ENCODE peak calls at places on chromosomes 11 and 22, in five cellular contexts. One of them, this sample, is unnamed.
A peak's percentile ranks its signal among the peaks of the same experiment; 100 is the strongest.

GRCh38 chr22:45628508-45628907 is 43.1 kb upstream of the ATXN10 start:
- DNase-seq in tibial artery: no peak
- DNase-seq in foreskin keratinocyte: no peak
- DNase-seq in HFFc6: no peak
- DNase-seq in upper lobe of left lung: no peak
- DNase-seq in this sample: no peak

GRCh38 chr11:10920205-10920604 is 62.4 kb upstream of the ZBED5 start:
- DNase-seq in tibial artery: no peak
- DNase-seq in foreskin keratinocyte: no peak
- DNase-seq in HFFc6: peak; percentile 51
- DNase-seq in upper lobe of left lung: no peak
- DNase-seq in this sample: no peak

GRCh38 chr11:98143661-98144060 is 877.1 kb upstream of the CNTN5 start:
- DNase-seq in tibial artery: no peak
- DNase-seq in foreskin keratinocyte: no peak
- DNase-seq in HFFc6: no peak
- DNase-seq in upper lobe of left lung: no peak
- DNase-seq in this sample: no peak

GRCh38 chr11:47399860-47400812 is 8.3 kb upstream of the SLC39A13 start:
- DNase-seq in tibial artery: peak; percentile 19
- DNase-seq in foreskin keratinocyte: no peak
- DNase-seq in HFFc6: no peak
- DNase-seq in upper lobe of left lung: peak; percentile 89
- DNase-seq in this sample: peak; percentile 81

GRCh38 chr11:65931773-65932557 is 12.7 kb downstream of the DRAP1 start:
- DNase-seq in tibial artery: no peak
- DNase-seq in foreskin keratinocyte: no peak
- DNase-seq in HFFc6: no peak
- DNase-seq in upper lobe of left lung: no peak
- DNase-seq in this sample: no peak

GRCh38 chr11:93997741-93998140 is 23.4 kb upstream of the HEPHL1 start:
- DNase-seq in tibial artery: no peak
- DNase-seq in foreskin keratinocyte: peak; percentile 50
- DNase-seq in HFFc6: no peak
- DNase-seq in upper lobe of left lung: no peak
- DNase-seq in this sample: no peak

GRCh38 chr22:46795140-46795539 is 32.7 kb downstream of the TBC1D22A start:
- DNase-seq in tibial artery: no peak
- DNase-seq in foreskin keratinocyte: no peak
- DNase-seq in HFFc6: no peak
- DNase-seq in upper lobe of left lung: no peak
- DNase-seq in this sample: no peak

GRCh38 chr11:46114378-46114777 is 6.9 kb downstream of the PHF21A start:
- DNase-seq in tibial artery: no peak
- DNase-seq in foreskin keratinocyte: no peak
- DNase-seq in HFFc6: no peak
- DNase-seq in upper lobe of left lung: no peak
- DNase-seq in this sample: no peak

GRCh38 chr11:68690671-68691401 is 6.5 kb downstream of the GAL start:
- DNase-seq in tibial artery: no peak
- DNase-seq in foreskin keratinocyte: no peak
- DNase-seq in HFFc6: no peak
- DNase-seq in upper lobe of left lung: no peak
- DNase-seq in this sample: no peak

GRCh38 chr11:123580557-123581275 is 73.7 kb downstream of the SCN3B start:
- DNase-seq in tibial artery: peak; percentile 27
- DNase-seq in foreskin keratinocyte: peak; percentile 37
- DNase-seq in HFFc6: peak; percentile 32
- DNase-seq in upper lobe of left lung: peak; percentile 87
- DNase-seq in this sample: peak; percentile 90

GRCh38 chr22:38416621-38417251 is 38.3 kb downstream of the KCNJ4 start:
- DNase-seq in tibial artery: no peak
- DNase-seq in foreskin keratinocyte: no peak
- DNase-seq in HFFc6: no peak
- DNase-seq in upper lobe of left lung: no peak
- DNase-seq in this sample: no peak

GRCh38 chr11:12223771-12224536 is 113.6 kb downstream of the MICAL2 start:
- DNase-seq in tibial artery: no peak
- DNase-seq in foreskin keratinocyte: peak; percentile 38
- DNase-seq in HFFc6: no peak
- DNase-seq in upper lobe of left lung: no peak
- DNase-seq in this sample: no peak

GRCh38 chr22:41830174-41830573 is 2.7 kb upstream of the SREBF2 start:
- DNase-seq in tibial artery: no peak
- DNase-seq in foreskin keratinocyte: no peak
- DNase-seq in HFFc6: no peak
- DNase-seq in upper lobe of left lung: no peak
- DNase-seq in this sample: no peak

GRCh38 chr22:27317961-27318360 is 483.6 kb downstream of the MN1 start:
- DNase-seq in tibial artery: no peak
- DNase-seq in foreskin keratinocyte: peak; percentile 28
- DNase-seq in HFFc6: no peak
- DNase-seq in upper lobe of left lung: no peak
- DNase-seq in this sample: no peak

GRCh38 chr11:121095561-121095960 is 5.5 kb upstream of the TECTA start:
- DNase-seq in tibial artery: no peak
- DNase-seq in foreskin keratinocyte: peak; percentile 71
- DNase-seq in HFFc6: no peak
- DNase-seq in upper lobe of left lung: no peak
- DNase-seq in this sample: no peak

GRCh38 chr11:7495997-7496545 is 10.8 kb downstream of the OLFML1 start:
- DNase-seq in tibial artery: no peak
- DNase-seq in foreskin keratinocyte: no peak
- DNase-seq in HFFc6: no peak
- DNase-seq in upper lobe of left lung: no peak
- DNase-seq in this sample: peak; percentile 47

GRCh38 chr11:86696004-86696403 is 23.6 kb upstream of the ME3 start:
- DNase-seq in tibial artery: no peak
- DNase-seq in foreskin keratinocyte: peak; percentile 88
- DNase-seq in HFFc6: peak; percentile 94
- DNase-seq in upper lobe of left lung: no peak
- DNase-seq in this sample: no peak

DNA sequence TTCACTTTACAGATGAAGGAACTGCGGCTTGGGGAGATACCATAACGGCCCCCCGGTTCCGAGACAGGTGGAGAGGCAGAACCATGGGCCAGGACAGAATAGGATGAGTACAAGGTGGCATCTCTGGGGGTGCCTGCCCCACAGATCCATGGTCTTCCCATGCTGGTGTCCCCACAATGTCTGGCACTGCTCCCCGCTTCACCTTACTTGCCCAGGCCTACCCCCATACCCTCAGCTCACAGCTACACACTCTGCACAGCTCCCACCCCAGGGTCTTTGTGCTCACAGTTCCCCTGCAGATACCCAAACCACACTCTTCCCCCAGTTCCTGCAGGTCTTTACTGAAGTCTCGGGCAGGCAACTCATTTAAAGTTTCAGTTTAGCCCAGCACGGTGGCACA is 11.4 kb upstream of the DGCR8 start:
- DNase-seq in tibial artery: no peak
- DNase-seq in foreskin keratinocyte: no peak
- DNase-seq in HFFc6: no peak
- DNase-seq in upper lobe of left lung: no peak
- DNase-seq in this sample: no peak
- TF ChIP-seq CTCF in tibial artery: no peak
- TF ChIP-seq CTCF in foreskin keratinocyte: no peak
- TF ChIP-seq CTCF in HFFc6: no peak
- TF ChIP-seq CTCF in upper lobe of left lung: no peak
- TF ChIP-seq CTCF in this sample: no peak

GRCh38 chr11:111975076-111975806 is 38.1 kb downstream of the DIXDC1 start:
- DNase-seq in tibial artery: no peak
- DNase-seq in foreskin keratinocyte: no peak
- DNase-seq in HFFc6: no peak
- DNase-seq in upper lobe of left lung: no peak
- DNase-seq in this sample: no peak
- TF ChIP-seq CTCF in tibial artery: no peak
- TF ChIP-seq CTCF in foreskin keratinocyte: no peak
- TF ChIP-seq CTCF in HFFc6: peak; percentile 56
- TF ChIP-seq CTCF in upper lobe of left lung: peak; percentile 9
- TF ChIP-seq CTCF in this sample: no peak

GRCh38 chr11:74121804-74122203 is 49.0 kb downstream of the C2CD3 start:
- DNase-seq in tibial artery: no peak
- DNase-seq in foreskin keratinocyte: no peak
- DNase-seq in HFFc6: no peak
- DNase-seq in upper lobe of left lung: no peak
- DNase-seq in this sample: no peak

GRCh38 chr11:74123008-74123448 is 47.8 kb downstream of the C2CD3 start:
- DNase-seq in tibial artery: no peak
- DNase-seq in foreskin keratinocyte: no peak
- DNase-seq in HFFc6: no peak
- DNase-seq in upper lobe of left lung: no peak
- DNase-seq in this sample: no peak
- TF ChIP-seq CTCF in tibial artery: no peak
- TF ChIP-seq CTCF in foreskin keratinocyte: peak; percentile 10
- TF ChIP-seq CTCF in HFFc6: peak; percentile 22
- TF ChIP-seq CTCF in upper lobe of left lung: no peak
- TF ChIP-seq CTCF in this sample: no peak

DNA sequence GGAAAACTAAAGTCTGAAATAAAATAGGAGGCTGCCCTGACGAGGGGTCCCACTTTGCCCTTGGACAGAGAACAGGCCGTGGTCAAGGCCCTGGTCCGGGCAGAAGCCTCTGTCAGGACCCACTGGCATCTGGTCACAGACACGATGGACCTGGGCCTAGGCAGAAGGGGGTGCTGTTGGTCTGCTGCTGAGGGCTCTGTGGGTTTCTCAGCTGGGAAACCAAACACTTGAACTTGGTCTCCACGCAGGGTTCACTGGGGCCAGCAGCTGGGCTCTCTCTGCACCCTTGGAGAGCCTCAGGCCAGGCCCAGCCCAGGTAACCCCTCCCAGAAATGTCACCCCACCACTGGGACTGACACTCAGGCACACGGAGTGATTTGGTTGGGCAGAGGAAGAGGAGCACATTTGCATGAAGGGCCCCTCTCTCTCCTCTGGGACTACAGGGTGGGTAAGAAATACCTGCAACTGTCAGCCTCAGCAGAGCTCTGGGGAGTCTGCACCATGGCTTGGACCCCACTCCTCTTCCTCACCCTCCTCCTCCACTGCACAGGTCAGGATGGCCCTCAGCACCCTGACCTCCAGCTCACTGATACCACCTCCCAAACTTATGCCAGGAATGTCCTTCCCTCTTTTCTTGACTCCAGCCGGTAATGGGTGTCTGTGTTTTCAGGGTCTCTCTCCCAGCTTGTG is 48.1 kb upstream of the TOP3B start:
- DNase-seq in tibial artery: no peak
- DNase-seq in foreskin keratinocyte: no peak
- DNase-seq in HFFc6: no peak
- DNase-seq in upper lobe of left lung: no peak
- DNase-seq in this sample: peak; percentile 74
- TF ChIP-seq CTCF in tibial artery: no peak
- TF ChIP-seq CTCF in foreskin keratinocyte: peak; percentile 52
- TF ChIP-seq CTCF in HFFc6: peak; percentile 43
- TF ChIP-seq CTCF in upper lobe of left lung: no peak
- TF ChIP-seq CTCF in this sample: peak; percentile 97

GRCh38 chr11:60944504-60945294 is 7.3 kb downstream of the SLC15A3 start:
- DNase-seq in tibial artery: no peak
- DNase-seq in foreskin keratinocyte: no peak
- DNase-seq in HFFc6: no peak
- DNase-seq in upper lobe of left lung: no peak
- DNase-seq in this sample: no peak
- TF ChIP-seq CTCF in tibial artery: no peak
- TF ChIP-seq CTCF in foreskin keratinocyte: peak; percentile 27
- TF ChIP-seq CTCF in HFFc6: peak; percentile 54
- TF ChIP-seq CTCF in upper lobe of left lung: no peak
- TF ChIP-seq CTCF in this sample: peak; percentile 37

GRCh38 chr11:109249597-109249996 is 172.4 kb upstream of the C11orf87 start:
- DNase-seq in tibial artery: no peak
- DNase-seq in foreskin keratinocyte: no peak
- DNase-seq in HFFc6: no peak
- DNase-seq in upper lobe of left lung: no peak
- DNase-seq in this sample: no peak

GRCh38 chr11:109251230-109251629 is 170.8 kb upstream of the C11orf87 start:
- DNase-seq in tibial artery: no peak
- DNase-seq in foreskin keratinocyte: no peak
- DNase-seq in HFFc6: no peak
- DNase-seq in upper lobe of left lung: no peak
- DNase-seq in this sample: no peak

GRCh38 chr11:109241988-109242387 is 180.0 kb upstream of the C11orf87 start:
- DNase-seq in tibial artery: no peak
- DNase-seq in foreskin keratinocyte: peak; percentile 94
- DNase-seq in HFFc6: no peak
- DNase-seq in upper lobe of left lung: no peak
- DNase-seq in this sample: no peak

GRCh38 chr11:109247071-109247470 is 174.9 kb upstream of the C11orf87 start:
- DNase-seq in tibial artery: no peak
- DNase-seq in foreskin keratinocyte: peak; percentile 74
- DNase-seq in HFFc6: peak; percentile 14
- DNase-seq in upper lobe of left lung: no peak
- DNase-seq in this sample: no peak
- TF ChIP-seq CTCF in tibial artery: no peak
- TF ChIP-seq CTCF in foreskin keratinocyte: no peak
- TF ChIP-seq CTCF in HFFc6: no peak
- TF ChIP-seq CTCF in upper lobe of left lung: no peak
- TF ChIP-seq CTCF in this sample: no peak

This sample was measured in GM13977.